ENCODE peak calls at places on chromosome 22, in five cellular contexts. I is dorsolateral prefrontal cortex, E is keratinocyte, X is choroid plexus epithelial cell, L is adrenal gland. U is an unnamed sample.

GRCh38 chr22:20219667-20220628 is 48.2 kb downstream of the RTN4R start:
- DNase-seq in L (no peak), I (no peak), X (no peak), E (no peak), U (no peak)

GRCh38 chr22:36744413-36744765 is 31.5 kb downstream of the IFT27 start:
- DNase-seq in L (no peak), I (no peak), E (no peak), X (no peak), U (no peak)

GRCh38 chr22:29813563-29813962 is 24.5 kb downstream of the ASCC2 start:
- DNase-seq in L (no peak), E (no peak), I (no peak), X (peak; percentile 52), U (no peak)

GRCh38 chr22:23539135-23539838 is 40.8 kb downstream of the IGLL1 start:
- DNase-seq in E (peak; percentile 36), L (peak; percentile 87), X (peak; percentile 90), I (peak; percentile 89), U (peak; percentile 76)

GRCh38 chr22:23060612-23061400 is 9.5 kb upstream of the GNAZ start:
- DNase-seq in E (no peak), I (no peak), X (no peak), L (no peak), U (no peak)

GRCh38 chr22:19767427-19768380 is 7.1 kb downstream of the TBX1 start:
- DNase-seq in E (no peak), X (no peak), I (no peak), L (peak; percentile 33), U (no peak)

GRCh38 chr22:25053153-25053805 is 100.8 kb downstream of the KIAA1671 start:
- DNase-seq in E (no peak), L (peak; percentile 58), I (no peak), X (peak; percentile 12), U (no peak)

GRCh38 chr22:26942301-26942927 is 285.0 kb downstream of the MIAT start:
- DNase-seq in L (no peak), E (no peak), I (no peak), X (no peak), U (peak; percentile 1)

GRCh38 chr22:40206561-40206960 is 28.8 kb downstream of the TNRC6B start:
- DNase-seq in I (no peak), E (no peak), L (no peak), X (no peak), U (no peak)

GRCh38 chr22:44932493-44932892 is 77.3 kb downstream of the PHF21B start:
- DNase-seq in I (no peak), E (no peak), L (no peak), X (no peak), U (no peak)

GRCh38 chr22:31615481-31615840 is 46.6 kb downstream of the PISD start:
- DNase-seq in X (no peak), E (no peak), I (no peak), L (no peak), U (no peak)

GRCh38 chr22:46803031-46803880 is 40.8 kb downstream of the TBC1D22A start:
- DNase-seq in E (peak; percentile 21), L (no peak), I (no peak), X (peak; percentile 49), U (peak; percentile 24)

GRCh38 chr22:25386538-25386884 is 167.1 kb downstream of the CRYBB2 start:
- DNase-seq in E (no peak), L (no peak), X (no peak), I (no peak), U (no peak)

GRCh38 chr22:45008853-45009751 is 703 bp downstream of the PHF21B start:
- DNase-seq in X (peak; percentile 9), I (no peak), L (no peak), E (no peak), U (no peak)

GRCh38 chr22:38413085-38414008 is 41.7 kb downstream of the KCNJ4 start:
- DNase-seq in X (no peak), L (peak; percentile 5), E (no peak), I (peak; percentile 26), U (no peak)
- TF ChIP-seq CTCF in X (no peak), L (no peak), E (no peak), I (no peak), U (no peak)

GRCh38 chr22:49879871-49880270 is 26.2 kb downstream of the ZBED4 start:
- DNase-seq in L (no peak), I (no peak), E (no peak), X (no peak), U (no peak)

GRCh38 chr22:49880281-49880680 is 26.6 kb downstream of the ZBED4 start:
- DNase-seq in L (no peak), I (no peak), X (peak; percentile 13), E (no peak), U (no peak)

GRCh38 chr22:49881856-49882255 is 28.2 kb downstream of the ZBED4 start:
- DNase-seq in I (no peak), E (no peak), L (no peak), X (no peak), U (no peak)

GRCh38 chr22:49878206-49878605 is 24.6 kb downstream of the ZBED4 start:
- DNase-seq in I (no peak), E (no peak), X (no peak), L (no peak), U (no peak)

DNA sequence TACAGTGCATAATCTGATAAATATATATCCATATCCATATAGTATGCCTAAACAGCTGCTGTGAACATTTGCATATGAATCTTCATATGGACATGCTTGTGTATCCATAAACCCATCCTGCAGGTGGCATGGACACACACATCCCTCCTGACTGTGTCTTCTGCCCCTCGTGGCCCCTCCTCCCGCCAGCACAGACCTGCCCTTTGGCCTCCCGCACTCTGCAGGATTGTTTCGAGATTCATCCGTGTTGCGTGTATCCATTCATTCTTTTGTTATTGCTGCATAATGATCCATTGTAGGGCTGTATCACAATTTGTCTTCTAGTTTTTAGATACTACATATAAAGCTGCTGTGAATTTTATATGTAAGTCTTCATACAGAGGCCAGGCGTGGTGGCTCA is 24.0 kb downstream of the ZBED4 start:
- DNase-seq in L (no peak), X (no peak), E (no peak), I (no peak), U (no peak)
- H3K4me3 ChIP-seq in L (no peak overlapping the region), X (no peak overlapping the region), E (no peak overlapping the region), I (no peak overlapping the region), U (no peak overlapping the region)

GRCh38 chr22:37953062-37953436 is 352 bp downstream of the C22orf23 start:
- DNase-seq in E (no peak), X (no peak), L (no peak), I (no peak), U (no peak)
- TF ChIP-seq CTCF in E (no peak), X (no peak), L (no peak), I (no peak), U (no peak)

DNA sequence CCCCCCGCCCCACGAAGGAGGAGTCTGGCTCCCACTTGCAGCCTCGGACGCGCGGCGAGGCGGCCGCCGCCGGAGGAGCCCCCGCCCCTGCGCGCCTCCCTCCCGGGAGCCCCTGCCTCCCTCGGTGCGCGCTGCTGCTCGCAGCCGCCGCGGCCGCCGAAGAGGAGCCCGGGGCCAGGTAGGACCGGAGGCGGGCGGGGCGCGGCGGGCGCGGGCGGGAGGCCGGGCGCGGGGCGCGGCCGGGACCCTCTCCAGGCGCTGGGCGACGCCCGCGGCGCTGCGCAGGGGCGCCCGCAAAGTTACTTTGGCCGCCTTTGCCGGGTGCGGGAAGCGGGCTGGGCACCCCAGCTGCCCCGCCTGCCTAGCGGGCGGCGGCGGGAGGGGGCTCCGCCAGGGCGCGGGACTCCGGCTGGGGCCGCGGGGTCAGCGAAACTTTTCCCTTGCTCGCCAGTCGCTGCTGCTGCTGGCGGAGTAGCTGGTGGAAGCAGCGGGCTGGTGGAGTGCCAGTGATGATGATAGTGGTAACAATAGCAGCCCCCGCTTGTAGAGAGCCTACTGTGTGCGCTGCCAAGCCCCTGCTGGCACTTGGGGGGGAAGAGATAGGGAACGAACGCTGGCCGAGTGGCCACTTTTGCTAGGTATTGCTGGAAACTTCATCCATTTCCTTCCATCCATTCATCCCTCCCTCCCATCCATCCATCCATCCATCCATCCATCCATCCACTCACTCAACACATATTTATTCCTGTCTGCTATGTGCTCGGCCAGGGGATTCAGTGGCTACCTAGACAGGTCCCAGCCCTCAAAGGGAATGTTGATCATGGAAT is at the start of gene MPPED1:
- DNase-seq in L (no peak), E (no peak), I (no peak), X (no peak), U (no peak)
- H3K4me3 ChIP-seq in L (no peak within 1 kb of the TSS), E (no peak within 1 kb of the TSS), I (peak within 1 kb of the TSS; percentile 53), X (no peak within 1 kb of the TSS), U (no peak within 1 kb of the TSS)

U was measured in fibroblast of the aortic adventitia.